ENCODE peak calls at places on chromosomes 12 and 14, in five cellular contexts. One of them, this sample, is unnamed.

GRCh38 chr12:125198647-125199046 is 133.4 kb downstream of the AACS start:
- DNase-seq in HFFc6: no peak
- DNase-seq in lower leg skin: no peak
- DNase-seq in T-helper 17 cell: no peak
- DNase-seq in stimulated activated CD4-positive, alpha-beta T cell treated with anti-CD3 and anti-CD28 coated beads, Interleukin-4, amount 100 ng/mL, for 1 hour: no peak
- DNase-seq in this sample: no peak

GRCh38 chr14:53285806-53286205 is 132.7 kb upstream of the DDHD1 start:
- DNase-seq in HFFc6: no peak
- DNase-seq in lower leg skin: no peak
- DNase-seq in stimulated activated CD4-positive, alpha-beta T cell treated with anti-CD3 and anti-CD28 coated beads, Interleukin-4, amount 100 ng/mL, for 1 hour: no peak
- DNase-seq in T-helper 17 cell: no peak
- DNase-seq in this sample: no peak

GRCh38 chr14:73997944-73998451 is 21.1 kb downstream of the ENTPD5 start:
- DNase-seq in T-helper 17 cell: no peak
- DNase-seq in HFFc6: no peak
- DNase-seq in lower leg skin: no peak
- DNase-seq in stimulated activated CD4-positive, alpha-beta T cell treated with anti-CD3 and anti-CD28 coated beads, Interleukin-4, amount 100 ng/mL, for 1 hour: no peak
- DNase-seq in this sample: no peak

GRCh38 chr14:55539975-55540374 is 40.0 kb upstream of the KTN1 start:
- DNase-seq in HFFc6: no peak
- DNase-seq in lower leg skin: no peak
- DNase-seq in stimulated activated CD4-positive, alpha-beta T cell treated with anti-CD3 and anti-CD28 coated beads, Interleukin-4, amount 100 ng/mL, for 1 hour: no peak
- DNase-seq in T-helper 17 cell: no peak
- DNase-seq in this sample: no peak

GRCh38 chr12:54430471-54431075 is 11.5 kb upstream of the ITGA5 start:
- DNase-seq in HFFc6: no peak
- DNase-seq in lower leg skin: no peak
- DNase-seq in T-helper 17 cell: no peak
- DNase-seq in stimulated activated CD4-positive, alpha-beta T cell treated with anti-CD3 and anti-CD28 coated beads, Interleukin-4, amount 100 ng/mL, for 1 hour: no peak
- DNase-seq in this sample: no peak

GRCh38 chr12:109744026-109744425 is 30.4 kb downstream of the FAM222A start:
- DNase-seq in stimulated activated CD4-positive, alpha-beta T cell treated with anti-CD3 and anti-CD28 coated beads, Interleukin-4, amount 100 ng/mL, for 1 hour: no peak
- DNase-seq in lower leg skin: no peak
- DNase-seq in HFFc6: no peak
- DNase-seq in T-helper 17 cell: no peak
- DNase-seq in this sample: no peak

GRCh38 chr14:102957222-102957621 is 34.8 kb downstream of the AMN start:
- DNase-seq in T-helper 17 cell: no peak
- DNase-seq in stimulated activated CD4-positive, alpha-beta T cell treated with anti-CD3 and anti-CD28 coated beads, Interleukin-4, amount 100 ng/mL, for 1 hour: no peak
- DNase-seq in HFFc6: no peak
- DNase-seq in lower leg skin: no peak
- DNase-seq in this sample: no peak

GRCh38 chr14:68596211-68596610 is 196.7 kb downstream of the ZFP36L1 start:
- DNase-seq in T-helper 17 cell: no peak
- DNase-seq in stimulated activated CD4-positive, alpha-beta T cell treated with anti-CD3 and anti-CD28 coated beads, Interleukin-4, amount 100 ng/mL, for 1 hour: no peak
- DNase-seq in HFFc6: no peak
- DNase-seq in lower leg skin: no peak
- DNase-seq in this sample: no peak

GRCh38 chr14:106790189-106791036 is 1264.0 kb downstream of the TMEM121 start:
- DNase-seq in HFFc6: no peak
- DNase-seq in T-helper 17 cell: peak
- DNase-seq in stimulated activated CD4-positive, alpha-beta T cell treated with anti-CD3 and anti-CD28 coated beads, Interleukin-4, amount 100 ng/mL, for 1 hour: peak
- DNase-seq in lower leg skin: no peak
- DNase-seq in this sample: peak

GRCh38 chr14:50836515-50836914 is 5.6 kb upstream of the NIN start:
- DNase-seq in lower leg skin: no peak
- DNase-seq in stimulated activated CD4-positive, alpha-beta T cell treated with anti-CD3 and anti-CD28 coated beads, Interleukin-4, amount 100 ng/mL, for 1 hour: no peak
- DNase-seq in T-helper 17 cell: no peak
- DNase-seq in HFFc6: peak
- DNase-seq in this sample: no peak

GRCh38 chr14:52029881-52030280 is 39.0 kb downstream of the NID2 start:
- DNase-seq in stimulated activated CD4-positive, alpha-beta T cell treated with anti-CD3 and anti-CD28 coated beads, Interleukin-4, amount 100 ng/mL, for 1 hour: no peak
- DNase-seq in lower leg skin: no peak
- DNase-seq in HFFc6: no peak
- DNase-seq in T-helper 17 cell: no peak
- DNase-seq in this sample: no peak

GRCh38 chr12:57623811-57624390 is 9.1 kb downstream of the B4GALNT1 start:
- DNase-seq in lower leg skin: no peak
- DNase-seq in T-helper 17 cell: no peak
- DNase-seq in stimulated activated CD4-positive, alpha-beta T cell treated with anti-CD3 and anti-CD28 coated beads, Interleukin-4, amount 100 ng/mL, for 1 hour: no peak
- DNase-seq in HFFc6: no peak
- DNase-seq in this sample: no peak

GRCh38 chr14:85573406-85573805 is 43.5 kb downstream of the FLRT2 start:
- DNase-seq in T-helper 17 cell: no peak
- DNase-seq in lower leg skin: no peak
- DNase-seq in stimulated activated CD4-positive, alpha-beta T cell treated with anti-CD3 and anti-CD28 coated beads, Interleukin-4, amount 100 ng/mL, for 1 hour: no peak
- DNase-seq in HFFc6: no peak
- DNase-seq in this sample: no peak

GRCh38 chr12:51371295-51371953 is 19.8 kb downstream of the GALNT6 start:
- DNase-seq in HFFc6: peak
- DNase-seq in lower leg skin: peak
- DNase-seq in stimulated activated CD4-positive, alpha-beta T cell treated with anti-CD3 and anti-CD28 coated beads, Interleukin-4, amount 100 ng/mL, for 1 hour: no peak
- DNase-seq in T-helper 17 cell: no peak
- DNase-seq in this sample: peak

GRCh38 chr12:11580125-11580751 is 69.2 kb upstream of the ETV6 start:
- DNase-seq in T-helper 17 cell: no peak
- DNase-seq in stimulated activated CD4-positive, alpha-beta T cell treated with anti-CD3 and anti-CD28 coated beads, Interleukin-4, amount 100 ng/mL, for 1 hour: no peak
- DNase-seq in lower leg skin: peak
- DNase-seq in HFFc6: peak
- DNase-seq in this sample: peak

GRCh38 chr14:103085106-103086091 is 1.4 kb downstream of the LBHD2 start:
- DNase-seq in HFFc6: no peak
- DNase-seq in lower leg skin: no peak
- DNase-seq in T-helper 17 cell: no peak
- DNase-seq in stimulated activated CD4-positive, alpha-beta T cell treated with anti-CD3 and anti-CD28 coated beads, Interleukin-4, amount 100 ng/mL, for 1 hour: no peak
- DNase-seq in this sample: no peak

GRCh38 chr12:116406529-116406928 is 129.0 kb upstream of the MED13L start:
- DNase-seq in stimulated activated CD4-positive, alpha-beta T cell treated with anti-CD3 and anti-CD28 coated beads, Interleukin-4, amount 100 ng/mL, for 1 hour: no peak
- DNase-seq in lower leg skin: peak
- DNase-seq in HFFc6: peak
- DNase-seq in T-helper 17 cell: no peak
- DNase-seq in this sample: peak

This sample was measured in lung.